ENCODE peak calls at places on chromosome 5, in six cellular contexts. H, E, I, S, J and F are unnamed samples.

GRCh38 chr5:134103998-134104612 is 10.4 kb upstream of the TCF7 start:
- DNase-seq in H (no peak), E (no peak), I (no peak), S (no peak), J (no peak), F (no peak)

GRCh38 chr5:96149546-96149945 is 187.9 kb upstream of the ELL2 start:
- DNase-seq in H (peak), E (no peak), I (no peak), S (no peak), J (no peak), F (no peak)

GRCh38 chr5:54091416-54092130 is 218.8 kb downstream of the ARL15 start:
- DNase-seq in H (no peak), E (no peak), I (no peak), S (no peak), J (no peak), F (no peak)

GRCh38 chr5:14457475-14457874 is 124.1 kb upstream of the OTULINL start:
- DNase-seq in H (no peak), E (no peak), I (no peak), S (no peak), J (no peak), F (peak)

GRCh38 chr5:63553069-63553468 is 409.2 kb downstream of the HTR1A start:
- DNase-seq in H (no peak), E (no peak), I (no peak), S (no peak), J (no peak), F (no peak)

GRCh38 chr5:23204111-23204510 is 303.3 kb upstream of the PRDM9 start:
- DNase-seq in H (no peak), E (no peak), I (no peak), S (no peak), J (no peak), F (no peak)

GRCh38 chr5:90111354-90112070 is 298.0 kb downstream of the CETN3 start:
- DNase-seq in H (no peak), E (no peak), I (no peak), S (no peak), J (no peak), F (no peak)

GRCh38 chr5:10499776-10500175 is 58.1 kb downstream of the ROPN1L start:
- DNase-seq in H (no peak), E (no peak), I (no peak), S (no peak), J (no peak), F (no peak)

GRCh38 chr5:141439411-141440141 is 9.3 kb downstream of the PCDHGA12 start:
- DNase-seq in H (no peak), E (no peak), I (no peak), S (no peak), J (no peak), F (no peak)

GRCh38 chr5:179795049-179795862 is 1.5 kb downstream of the LTC4S start:
- DNase-seq in H (no peak), E (no peak), I (no peak), S (no peak), J (no peak), F (peak)

GRCh38 chr5:104757915-104758314 is 1195.3 kb upstream of the NUDT12 start:
- DNase-seq in H (no peak), E (no peak), I (no peak), S (no peak), J (no peak), F (no peak)

GRCh38 chr5:82347213-82347947 is 69.2 kb upstream of the RPS23 start:
- DNase-seq in H (peak), E (no peak), I (no peak), S (no peak), J (no peak), F (no peak)

GRCh38 chr5:61896811-61897210 is 409.2 kb upstream of the KIF2A start:
- DNase-seq in H (no peak), E (no peak), I (no peak), S (no peak), J (no peak), F (no peak)

GRCh38 chr5:133921069-133921468 is 47.4 kb downstream of the C5orf15 start:
- DNase-seq in H (no peak), E (no peak), I (no peak), S (no peak), J (no peak), F (no peak)

GRCh38 chr5:127925916-127926315 is 157.7 kb upstream of the SLC12A2 start:
- DNase-seq in H (no peak), E (no peak), I (no peak), S (no peak), J (no peak), F (no peak)

GRCh38 chr5:132877938-132878337 is 4.5 kb downstream of the LEAP2 start:
- DNase-seq in H (peak), E (no peak), I (no peak), S (no peak), J (no peak), F (no peak)

GRCh38 chr5:171157233-171157632 is 151.8 kb upstream of the TLX3 start:
- DNase-seq in H (no peak), E (no peak), I (no peak), S (no peak), J (no peak), F (no peak)

GRCh38 chr5:140398379-140398811 is 3.2 kb upstream of the ANKHD1 start:
- DNase-seq in H (no peak), E (peak), I (no peak), S (peak), J (no peak), F (no peak)

GRCh38 chr5:140372971-140373487 is 13.0 kb downstream of the SLC4A9 start:
- DNase-seq in H (peak), E (peak), I (no peak), S (peak), J (peak), F (peak)

GRCh38 chr5:78783434-78784130 is 135.0 kb upstream of the LHFPL2 start:
- DNase-seq in H (no peak), E (no peak), I (no peak), S (no peak), J (no peak), F (no peak)

GRCh38 chr5:81751836-81752643 is 1.1 kb upstream of the SSBP2 start:
- DNase-seq in H (no peak), E (no peak), I (no peak), S (no peak), J (no peak), F (no peak)

GRCh38 chr5:131545856-131546255 is 89.2 kb downstream of the RAPGEF6 start:
- DNase-seq in H (peak), E (no peak), I (no peak), S (no peak), J (no peak), F (no peak)

GRCh38 chr5:568061-568781 is 43.9 kb upstream of the CEP72 start:
- DNase-seq in H (no peak), E (no peak), I (no peak), S (no peak), J (no peak), F (no peak)

GRCh38 chr5:56856779-56857178 is 41.4 kb downstream of the MAP3K1 start:
- DNase-seq in H (no peak), E (no peak), I (no peak), S (no peak), J (no peak), F (no peak)

GRCh38 chr5:33892419-33893151 is 795 bp upstream of the ADAMTS12 start:
- DNase-seq in H (peak), E (no peak), I (no peak), S (peak), J (no peak), F (no peak)

GRCh38 chr5:33890633-33891032 is 1.2 kb downstream of the ADAMTS12 start:
- DNase-seq in H (peak), E (peak), I (no peak), S (no peak), J (no peak), F (no peak)

GRCh38 chr5:33894566-33894965 is 2.8 kb upstream of the ADAMTS12 start:
- DNase-seq in H (peak), E (no peak), I (no peak), S (no peak), J (no peak), F (no peak)

GRCh38 chr5:33890147-33890546 is 1.6 kb downstream of the ADAMTS12 start:
- DNase-seq in H (peak), E (no peak), I (no peak), S (peak), J (no peak), F (no peak)

DNA sequence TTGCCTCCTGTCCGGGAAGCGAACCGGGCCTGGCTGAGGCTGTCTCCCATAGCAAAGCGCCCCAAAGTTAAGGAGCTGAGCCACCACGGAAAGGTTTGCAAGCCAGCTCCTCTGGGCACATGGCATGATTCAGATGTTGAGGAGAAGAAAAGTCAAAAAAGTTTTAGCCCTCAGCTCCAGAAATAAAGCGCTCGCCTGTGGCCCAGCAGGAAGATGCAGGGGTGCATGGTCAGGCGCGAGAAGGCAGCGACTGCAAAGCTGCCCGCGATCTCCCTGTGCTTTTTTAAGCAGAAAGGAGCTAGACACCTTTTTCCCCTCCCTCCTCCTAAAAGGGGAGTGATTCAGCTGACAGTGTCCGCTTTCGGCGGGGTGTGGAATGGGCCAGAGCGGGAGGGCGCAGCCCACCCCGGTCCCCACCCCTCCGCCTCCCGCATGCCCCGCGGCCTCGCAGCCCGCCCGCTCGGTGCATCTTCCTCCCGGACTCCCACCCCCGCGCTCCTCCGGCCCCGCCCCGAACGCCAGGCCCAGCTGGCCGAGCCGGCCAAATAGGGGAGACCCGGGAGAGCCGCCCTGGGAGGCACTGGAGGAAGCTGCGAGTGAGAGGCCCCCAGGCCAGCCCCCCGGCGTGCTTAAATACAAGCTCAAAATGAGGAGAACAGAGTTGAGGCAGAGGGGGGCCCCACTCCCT is at the start of gene ADAMTS12:
- DNase-seq in H (peak), E (no peak), I (no peak), S (no peak), J (peak), F (peak)
- TF ChIP-seq CTCF in H (no peak), E (no peak), I (no peak), S (no peak), J (no peak), F (no peak)

DNA sequence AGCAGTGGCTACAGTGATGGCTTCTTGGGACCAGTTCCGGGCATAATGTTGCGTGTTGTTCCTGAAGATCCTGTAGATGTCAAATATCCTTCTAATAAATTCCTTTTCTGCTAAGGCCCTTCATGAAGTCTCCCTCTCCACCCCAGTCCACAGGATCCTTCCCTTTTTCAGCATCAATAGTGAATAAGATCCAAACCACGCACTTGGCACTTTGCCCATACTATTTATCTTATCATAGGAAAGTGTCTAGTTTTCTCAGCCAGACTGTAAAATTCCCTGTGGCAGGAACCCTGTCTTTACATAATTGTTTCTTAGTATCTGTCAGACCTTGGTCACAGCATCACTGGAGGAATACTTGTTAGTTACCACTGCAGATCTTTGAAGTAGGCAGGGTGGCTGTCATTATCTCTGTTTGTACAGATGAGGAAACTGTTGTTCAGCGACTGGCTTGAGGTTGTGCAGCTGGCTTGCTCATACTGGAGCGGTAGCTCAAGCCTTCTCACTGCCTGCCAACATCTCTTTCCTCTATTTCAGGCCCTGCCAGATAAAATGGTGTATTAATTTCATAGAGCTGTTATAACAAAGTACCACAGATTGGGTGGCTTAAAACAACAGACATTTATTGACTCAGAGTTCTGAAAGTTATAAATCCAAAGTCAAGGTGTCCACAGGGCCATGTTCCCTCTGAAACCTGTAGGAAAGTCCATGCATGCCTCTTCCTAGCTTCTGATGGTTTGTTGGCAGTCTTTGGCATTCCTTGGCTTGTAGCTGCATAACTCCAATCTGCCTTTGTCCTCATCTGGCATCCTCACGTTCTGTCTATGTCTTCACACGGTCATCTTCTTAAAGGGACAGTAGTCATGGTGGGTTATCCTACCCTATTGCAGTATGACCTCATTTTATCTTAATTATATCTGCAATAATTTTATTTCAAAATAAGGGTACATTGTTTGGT is 33.5 kb upstream of the APC start:
- DNase-seq in H (peak), E (no peak), I (no peak), S (no peak), J (peak), F (no peak)
- TF ChIP-seq SMC3 in H (no peak), E (no peak), I (no peak), S (no peak), J (no peak), F (no peak)

DNA sequence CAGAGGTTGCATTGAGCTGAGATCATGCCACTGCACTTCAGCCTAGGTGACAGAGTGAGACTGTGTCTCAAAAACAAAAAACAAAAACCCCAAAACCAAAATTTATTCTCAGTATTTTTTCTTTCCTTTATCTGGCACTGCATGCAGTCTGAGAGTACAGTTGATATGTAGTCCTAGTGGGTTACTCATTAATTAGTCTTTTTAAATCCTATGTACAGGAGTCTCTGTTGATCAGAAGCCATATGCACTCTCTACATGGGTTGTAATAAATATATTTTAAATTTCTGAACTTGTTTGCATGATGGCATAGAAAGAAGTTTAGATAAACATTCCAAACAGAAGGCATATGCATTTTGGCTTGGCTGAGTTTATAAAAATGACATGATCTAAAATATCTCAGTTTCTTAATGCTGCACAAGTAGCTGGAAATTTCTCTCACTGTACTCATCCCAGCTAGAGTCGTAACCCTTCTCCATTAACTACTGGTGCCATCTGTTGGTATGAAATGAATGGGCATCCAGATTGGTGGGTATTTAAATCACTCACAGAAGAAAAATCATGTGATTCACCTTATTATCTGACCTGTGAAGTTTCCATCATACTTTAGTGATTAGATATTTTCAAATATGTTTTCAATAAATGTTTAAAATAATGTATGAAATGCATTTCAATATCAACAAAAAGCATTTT is 284.8 kb downstream of the CTNND2 start:
- DNase-seq in H (no peak), E (no peak), I (no peak), S (peak), J (no peak), F (no peak)
- TF ChIP-seq CTCF in H (no peak), E (no peak), I (no peak), S (peak), J (no peak), F (peak)

GRCh38 chr5:172769598-172770373 is 1.2 kb downstream of the DUSP1 start:
- DNase-seq in H (peak), E (no peak), I (no peak), S (no peak), J (no peak), F (peak)
- TF ChIP-seq SMC3 in H (peak), E (no peak), I (no peak), S (no peak), J (no peak), F (no peak)